ENCODE peak calls at places on chromosomes 4 and X, in five cellular contexts. C is osteocyte; W is stimulated activated CD8-positive, alpha-beta memory T cell treated with anti-CD3 and anti-CD28 coated beads, Interleukin-7, amount 100 ng/mL, for 1 hour; S is foreskin melanocyte; X is sciatic nerve. Y is an unnamed sample.
A peak's percentile ranks its signal among the peaks of the same experiment; 100 is the strongest.

GRCh38 chr4:100093091-100093866 is 97.0 kb downstream of the DDIT4L start:
- DNase-seq in C (peak; percentile 90), W (peak; percentile 71), S (peak; percentile 53), X (peak; percentile 79), Y (peak; percentile 77)

GRCh38 chr4:140246216-140246615 is 92.2 kb upstream of the MAML3 start:
- DNase-seq in C (no peak), W (no peak), S (no peak), X (no peak), Y (no peak)

GRCh38 chr4:54217642-54218486 is 11.2 kb upstream of the PDGFRA start:
- DNase-seq in C (peak; percentile 92), W (no peak), S (peak; percentile 71), X (peak; percentile 84), Y (peak; percentile 78)

GRCh38 chr4:6541789-6542188 is 33.2 kb upstream of the MAN2B2 start:
- DNase-seq in C (no peak), W (no peak), S (no peak), X (no peak), Y (no peak)

GRCh38 chr4:147846318-147847135 is 114.6 kb downstream of the ARHGAP10 start:
- DNase-seq in C (no peak), W (no peak), S (peak; percentile 82), X (no peak), Y (no peak)

GRCh38 chrX:10416424-10416823 is 204.0 kb downstream of the MID1 start:
- DNase-seq in C (no peak), W (no peak), S (no peak), X (no peak), Y (no peak)

GRCh38 chr4:48017108-48017527 is 546 bp downstream of the NIPAL1 start:
- DNase-seq in C (peak; percentile 86), W (no peak), S (no peak), X (peak; percentile 82), Y (peak; percentile 78)

GRCh38 chr4:165301833-165302232 is 25.6 kb upstream of the MSMO1 start:
- DNase-seq in C (no peak), W (no peak), S (no peak), X (no peak), Y (no peak)

GRCh38 chr4:23856630-23857029 is 33.2 kb downstream of the PPARGC1A start:
- DNase-seq in C (no peak), W (no peak), S (no peak), X (no peak), Y (no peak)

GRCh38 chr4:186068581-186069402 is at the start of gene TLR3:
- DNase-seq in C (no peak), W (no peak), S (peak; percentile 42), X (no peak), Y (no peak)

GRCh38 chrX:47311857-47312774 is 58.3 kb upstream of the ZNF157 start:
- DNase-seq in C (no peak), W (no peak), S (peak; percentile 30), X (no peak), Y (no peak)